ENCODE peak calls at places on chromosome 5, in five cellular contexts. J is neuronal stem cell, D is WERI-Rb-1, K is A549, T is uterus. V is an unnamed sample.

GRCh38 chr5:149040421-149040820 is 22.4 kb downstream of the SH3TC2 start:
- DNase-seq in J (no peak), D (no peak), K (no peak), T (no peak), V (no peak)

GRCh38 chr5:18764161-18764560 is 1129.9 kb downstream of the TAF11L14 start:
- DNase-seq in J (no peak), D (no peak), K (no peak), T (no peak), V (no peak)

GRCh38 chr5:74173260-74173659 is 467.3 kb downstream of the ENC1 start:
- DNase-seq in J (no peak), D (no peak), K (no peak), T (no peak), V (no peak)

GRCh38 chr5:173862047-173862477 is 26.1 kb upstream of the CPEB4 start:
- DNase-seq in J (no peak), D (no peak), K (no peak), T (no peak), V (no peak)

GRCh38 chr5:168991311-168991710 is 309.6 kb downstream of the SLIT3 start:
- DNase-seq in J (no peak), D (no peak), K (peak; percentile 22), T (no peak), V (no peak)

GRCh38 chr5:16965581-16965980 is 29.5 kb upstream of the MYO10 start:
- DNase-seq in J (peak; percentile 14), D (no peak), K (no peak), T (no peak), V (no peak)

GRCh38 chr5:6362846-6363245 is 15.5 kb downstream of the MED10 start:
- DNase-seq in J (no peak), D (no peak), K (no peak), T (no peak), V (no peak)

GRCh38 chr5:133384903-133385302 is 227.4 kb downstream of the FSTL4 start:
- DNase-seq in J (no peak), D (no peak), K (no peak), T (no peak), V (no peak)

GRCh38 chr5:177134653-177135225 is 1.2 kb downstream of the NSD1 start:
- DNase-seq in J (no peak), D (no peak), K (no peak), T (no peak), V (peak; percentile 16)

GRCh38 chr5:138661342-138661975 is 86.3 kb upstream of the HSPA9 start:
- DNase-seq in J (no peak), D (no peak), K (no peak), T (no peak), V (no peak)

GRCh38 chr5:92838253-92838652 is 742.8 kb downstream of the NR2F1-AS1 start:
- DNase-seq in J (no peak), D (no peak), K (peak; percentile 50), T (no peak), V (no peak)

GRCh38 chr5:2999926-3000325 is 248.4 kb upstream of the IRX2 start:
- DNase-seq in J (no peak), D (no peak), K (no peak), T (no peak), V (no peak)
- H3K9me3 ChIP-seq in J (no peaks in the 10 kb centered on the region), D (peaks cover 24% of the 10 kb centered on the region), K (no peaks in the 10 kb centered on the region), T (no peaks in the 10 kb centered on the region), V (no peaks in the 10 kb centered on the region)

GRCh38 chr5:2381861-2382260 is 369.6 kb downstream of the IRX2 start:
- DNase-seq in J (no peak), D (no peak), K (no peak), T (no peak), V (no peak)

GRCh38 chr5:2382776-2383677 is 368.4 kb downstream of the IRX2 start:
- DNase-seq in J (no peak), D (no peak), K (no peak), T (no peak), V (no peak)

GRCh38 chr5:2378976-2379375 is 372.5 kb downstream of the IRX2 start:
- DNase-seq in J (no peak), D (no peak), K (no peak), T (no peak), V (no peak)

GRCh38 chr5:2383678-2384025 is 367.8 kb downstream of the IRX2 start:
- DNase-seq in J (no peak), D (no peak), K (no peak), T (no peak), V (no peak)

GRCh38 chr5:2381070-2381469 is 370.4 kb downstream of the IRX2 start:
- DNase-seq in J (no peak), D (no peak), K (no peak), T (no peak), V (no peak)
- H3K9me3 ChIP-seq in J (no peaks in the 10 kb centered on the region), D (peaks cover 9% of the 10 kb centered on the region), K (no peaks in the 10 kb centered on the region), T (no peaks in the 10 kb centered on the region), V (no peaks in the 10 kb centered on the region)

GRCh38 chr5:179882338-179882737 is 23.7 kb upstream of the MRNIP start:
- DNase-seq in J (no peak), D (no peak), K (no peak), T (no peak), V (no peak)
- H3K9me3 ChIP-seq in J (peaks cover 34% of the 10 kb centered on the region), D (no peaks in the 10 kb centered on the region), K (peaks cover 40% of the 10 kb centered on the region), T (no peaks in the 10 kb centered on the region), V (peaks cover 19% of the 10 kb centered on the region)

DNA sequence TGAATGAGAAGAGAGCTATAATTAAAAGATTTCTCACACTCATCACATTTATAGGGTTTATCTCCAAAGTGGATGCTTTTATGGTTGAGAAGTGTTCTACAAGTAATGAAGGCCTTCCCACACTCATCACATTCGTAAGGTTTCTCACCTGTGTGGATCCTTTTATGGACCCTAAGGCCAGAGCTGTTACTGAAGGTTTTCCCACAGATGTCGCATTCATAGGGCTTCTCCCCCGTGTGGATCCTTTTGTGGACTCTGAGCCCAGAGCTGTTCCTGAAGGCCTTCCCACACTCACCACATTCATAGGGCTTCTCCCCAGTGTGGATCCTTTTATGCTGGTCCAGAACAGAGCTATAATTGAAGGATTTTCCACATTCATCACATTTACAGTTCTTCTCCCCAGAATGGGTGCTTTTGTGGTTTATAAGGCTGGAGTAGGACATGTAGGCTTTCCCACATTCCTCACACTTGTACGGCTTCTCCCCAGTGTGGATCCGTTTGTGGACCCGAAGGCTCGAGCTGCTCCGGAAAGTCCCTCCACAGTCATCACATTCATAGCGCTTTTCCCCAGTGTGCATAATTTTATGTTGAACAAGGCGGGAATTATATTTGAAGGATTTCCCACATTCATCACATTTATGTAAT is 10.5 kb downstream of the ZFP62 start:
- DNase-seq in J (no peak), D (no peak), K (peak; percentile 24), T (no peak), V (no peak)
- H3K9me3 ChIP-seq in J (peaks cover 72% of the 10 kb centered on the region), D (no peaks in the 10 kb centered on the region), K (peaks cover 94% of the 10 kb centered on the region), T (no peaks in the 10 kb centered on the region), V (no peaks in the 10 kb centered on the region)

GRCh38 chr5:53389093-53389492 is 91.3 kb upstream of the FST start:
- DNase-seq in J (no peak), D (no peak), K (no peak), T (no peak), V (no peak)
- H3K9me3 ChIP-seq in J (no peaks in the 10 kb centered on the region), D (no peaks in the 10 kb centered on the region), K (peaks cover 18% of the 10 kb centered on the region), T (no peaks in the 10 kb centered on the region), V (peaks cover 2% of the 10 kb centered on the region)

GRCh38 chr5:179242676-179243075 is 102.6 kb downstream of the ADAMTS2 start:
- DNase-seq in J (no peak), D (no peak), K (no peak), T (no peak), V (no peak)
- H3K9me3 ChIP-seq in J (no peaks in the 10 kb centered on the region), D (no peaks in the 10 kb centered on the region), K (peaks cover 25% of the 10 kb centered on the region), T (no peaks in the 10 kb centered on the region), V (no peaks in the 10 kb centered on the region)

DNA sequence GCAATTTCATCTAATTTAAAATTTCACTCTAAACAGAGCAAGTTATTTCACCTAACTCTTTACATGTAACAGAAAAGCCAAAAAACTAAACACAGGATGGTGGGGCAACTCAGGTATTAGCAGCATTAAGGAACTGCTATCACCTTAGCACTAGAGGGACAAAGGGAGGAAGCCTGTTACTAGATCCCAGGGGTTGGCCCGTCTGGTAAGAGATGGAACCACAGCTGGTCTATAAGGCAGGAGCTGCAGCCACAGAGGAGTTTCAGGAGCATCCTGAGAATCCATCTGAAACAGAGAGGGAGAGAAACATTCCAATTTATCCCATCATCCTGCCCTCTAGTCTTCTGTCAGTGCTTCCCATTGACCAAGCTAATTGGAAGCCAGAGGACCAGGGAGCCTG is 300.3 kb downstream of the MRPS30 start:
- DNase-seq in J (no peak), D (no peak), K (no peak), T (no peak), V (no peak)
- H3K9me3 ChIP-seq in J (no peaks in the 10 kb centered on the region), D (no peaks in the 10 kb centered on the region), K (no peaks in the 10 kb centered on the region), T (no peaks in the 10 kb centered on the region), V (no peaks in the 10 kb centered on the region)

DNA sequence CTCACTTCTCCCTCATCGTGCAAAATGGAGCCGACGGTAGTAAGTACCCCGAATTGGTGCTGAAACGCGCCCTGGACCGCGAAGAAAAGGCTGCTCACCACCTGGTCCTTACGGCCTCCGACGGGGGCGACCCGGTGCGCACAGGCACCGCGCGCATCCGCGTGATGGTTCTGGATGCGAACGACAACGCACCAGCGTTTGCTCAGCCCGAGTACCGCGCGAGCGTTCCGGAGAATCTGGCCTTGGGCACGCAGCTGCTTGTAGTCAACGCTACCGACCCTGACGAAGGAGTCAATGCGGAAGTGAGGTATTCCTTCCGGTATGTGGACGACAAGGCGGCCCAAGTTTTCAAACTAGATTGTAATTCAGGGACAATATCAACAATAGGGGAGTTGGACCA is 979 bp downstream of the PCDHGA12 start:
- DNase-seq in J (no peak), D (no peak), K (no peak), T (no peak), V (no peak)
- H3K9me3 ChIP-seq in J (peaks cover 70% of the 10 kb centered on the region), D (peaks cover 6% of the 10 kb centered on the region), K (peaks cover 59% of the 10 kb centered on the region), T (no peaks in the 10 kb centered on the region), V (peaks cover 10% of the 10 kb centered on the region)

V was measured in psoas muscle.